ENCODE peak calls at places on chromosomes 5 and 9, in eight cellular contexts. E is T follicular helper cell; O is A549; Q is HCEC 1CT; B is mammary epithelial cell; C is stimulated activated naive CD8-positive, alpha-beta T cell treated with anti-CD3 and anti-CD28 coated beads, Interleukin-15, Interleukin-2, amounts not matched to agents 100 U/mL and 50 U/mL, for 24 hours; W is OCI-LY7; P is hippocampal formation. T is an unnamed sample.

GRCh38 chr5:62306494-62307363 is 723 bp downstream of the KIF2A start:
- DNase-seq in C (peak), P (no peak), Q (peak), B (peak), W (peak), O (peak), E (peak), T (no peak)

GRCh38 chr9:136300016-136300415 is 3.9 kb downstream of the CCDC187 start:
- DNase-seq in P (no peak), C (no peak), E (no peak), O (no peak), Q (no peak), B (no peak), W (no peak), T (no peak)

GRCh38 chr9:7637073-7637472 is 162.5 kb downstream of the DMAC1 start:
- DNase-seq in W (no peak), P (no peak), C (no peak), B (no peak), Q (no peak), O (no peak), E (no peak), T (no peak)

GRCh38 chr5:119322948-119323629 is 32.7 kb upstream of the TNFAIP8 start:
- DNase-seq in Q (no peak), O (peak), E (no peak), W (no peak), B (peak), P (no peak), C (no peak), T (no peak)

GRCh38 chr5:125823572-125823971 is 599.6 kb upstream of the GRAMD2B start:
- DNase-seq in P (no peak), C (no peak), E (no peak), O (no peak), W (no peak), Q (peak), B (peak), T (no peak)

GRCh38 chr5:2271280-2271679 is 388.6 kb upstream of the IRX4 start:
- DNase-seq in B (no peak), E (no peak), O (no peak), C (no peak), W (no peak), Q (no peak), P (no peak), T (no peak)

GRCh38 chr9:33867747-33868429 is 50.9 kb downstream of the UBE2R2 start:
- DNase-seq in B (no peak), C (no peak), Q (no peak), P (no peak), O (no peak), E (no peak), W (peak), T (peak)

GRCh38 chr5:117788596-117788995 is 1199.8 kb downstream of the DTWD2 start:
- DNase-seq in Q (peak), P (no peak), O (peak), C (no peak), E (no peak), W (no peak), B (no peak), T (no peak)

GRCh38 chr5:4361626-4362281 is 766.1 kb downstream of the IRX1 start:
- DNase-seq in B (no peak), E (no peak), W (no peak), P (no peak), C (no peak), O (no peak), Q (no peak), T (no peak)

GRCh38 chr5:178642351-178642909 is 15.6 kb upstream of the CLK4 start:
- DNase-seq in Q (no peak), E (no peak), W (no peak), B (peak), P (peak), O (no peak), C (no peak), T (no peak)

GRCh38 chr5:157383151-157383810 is 76.7 kb upstream of the NIPAL4 start:
- DNase-seq in O (no peak), B (no peak), E (no peak), W (no peak), C (no peak), P (no peak), Q (no peak), T (no peak)

GRCh38 chr5:138240690-138241385 is 27.7 kb upstream of the CDC23 start:
- DNase-seq in E (no peak), O (no peak), Q (no peak), P (no peak), W (no peak), B (no peak), C (peak), T (no peak)

GRCh38 chr5:135213466-135214239 is 179.6 kb upstream of the PITX1 start:
- DNase-seq in C (no peak), B (no peak), O (no peak), P (no peak), Q (no peak), W (no peak), E (no peak), T (no peak)

GRCh38 chr5:137954131-137954879 is 65.0 kb downstream of the PKD2L2 start:
- DNase-seq in B (peak), W (no peak), O (peak), C (no peak), P (peak), Q (peak), E (no peak), T (peak)

GRCh38 chr5:126865299-126865698 is 88.4 kb downstream of the LMNB1 start:
- DNase-seq in B (peak), P (peak), O (no peak), W (no peak), Q (peak), E (no peak), C (no peak), T (no peak)

GRCh38 chr9:136572003-136572595 is 26.3 kb upstream of the NOTCH1 start:
- DNase-seq in B (no peak), W (no peak), O (peak), C (no peak), E (no peak), P (no peak), Q (no peak), T (no peak)

GRCh38 chr9:135284386-135285134 is 195.0 kb upstream of the PPP1R26 start:
- DNase-seq in Q (no peak), E (no peak), W (no peak), P (no peak), B (no peak), O (no peak), C (no peak), T (no peak)

GRCh38 chr5:105639068-105639467 is 2031.7 kb downstream of the EFNA5 start:
- DNase-seq in P (no peak), B (no peak), C (no peak), Q (no peak), O (no peak), W (no peak), E (no peak), T (no peak)

GRCh38 chr5:116778015-116778414 is 203.4 kb upstream of the SEMA6A start:
- DNase-seq in O (no peak), B (no peak), P (no peak), Q (no peak), W (no peak), C (no peak), E (no peak), T (no peak)

GRCh38 chr9:87792831-87793288 is 66.9 kb downstream of the CTSL start:
- DNase-seq in C (peak), E (no peak), Q (peak), B (peak), P (no peak), W (peak), O (peak), T (peak)

T was measured in uterus.